ENCODE peak calls at places on chromosomes 1 and 21, in five cellular contexts. O is neural progenitor cell, Y is K562, E is fibroblast of lung, H is MM.1S. Q is an unnamed sample.

GRCh38 chr21:25907573-25908275 is 173.0 kb downstream of the GABPA start:
- DNase-seq in O (no peak), Y (no peak), E (peak; percentile 18), H (no peak), Q (no peak)

GRCh38 chr1:192584951-192585350 is 9.4 kb downstream of the RGS1 start:
- DNase-seq in O (peak; percentile 8), Y (no peak), E (peak; percentile 19), H (no peak), Q (no peak)

GRCh38 chr1:14803002-14803789 is 204.7 kb downstream of the KAZN start:
- DNase-seq in O (no peak), Y (no peak), E (no peak), H (no peak), Q (no peak)

GRCh38 chr1:27529638-27530018 is 39.7 kb upstream of the WASF2 start:
- DNase-seq in O (no peak), Y (no peak), E (no peak), H (no peak), Q (no peak)

GRCh38 chr1:226982451-226983177 is 42.5 kb downstream of the COQ8A start:
- DNase-seq in O (no peak), Y (no peak), E (no peak), H (no peak), Q (no peak)

GRCh38 chr21:28396421-28396820 is 596.3 kb downstream of the LTN1 start:
- DNase-seq in O (no peak), Y (no peak), E (no peak), H (no peak), Q (no peak)

GRCh38 chr1:226579781-226580323 is 31.3 kb downstream of the STUM start:
- DNase-seq in O (no peak), Y (no peak), E (no peak), H (no peak), Q (no peak)

GRCh38 chr1:12177999-12178441 is 11.2 kb downstream of the TNFRSF1B start:
- DNase-seq in O (no peak), Y (no peak), E (peak; percentile 93), H (no peak), Q (peak; percentile 40)

GRCh38 chr1:218686258-218686657 is 341.1 kb downstream of the TGFB2 start:
- DNase-seq in O (no peak), Y (no peak), E (peak; percentile 94), H (no peak), Q (no peak)

GRCh38 chr1:109814223-109814622 is 50.5 kb upstream of the EPS8L3 start:
- DNase-seq in O (no peak), Y (no peak), E (no peak), H (no peak), Q (no peak)

GRCh38 chr1:89953072-89953626 is 41.8 kb upstream of the ZNF326 start:
- DNase-seq in O (peak; percentile 34), Y (peak; percentile 54), E (peak; percentile 77), H (peak; percentile 51), Q (peak; percentile 70)

GRCh38 chr1:5640845-5641244 is 351.4 kb downstream of the NPHP4 start:
- DNase-seq in O (peak; percentile 39), Y (no peak), E (no peak), H (no peak), Q (peak; percentile 7)

GRCh38 chr1:160767417-160768294 is 28.3 kb upstream of the LY9 start:
- DNase-seq in O (no peak), Y (no peak), E (no peak), H (peak; percentile 79), Q (no peak)

GRCh38 chr1:167821969-167822685 is 91.8 kb downstream of the ADCY10 start:
- DNase-seq in O (no peak), Y (no peak), E (no peak), H (no peak), Q (no peak)

GRCh38 chr1:152486400-152487006 is 24.1 kb upstream of the LCE5A start:
- DNase-seq in O (no peak), Y (peak; percentile 50), E (no peak), H (peak; percentile 9), Q (peak; percentile 78)

GRCh38 chr1:204127597-204128242 is 24.1 kb downstream of the ETNK2 start:
- DNase-seq in O (peak; percentile 88), Y (peak; percentile 69), E (peak; percentile 85), H (peak; percentile 28), Q (peak; percentile 82)

DNA sequence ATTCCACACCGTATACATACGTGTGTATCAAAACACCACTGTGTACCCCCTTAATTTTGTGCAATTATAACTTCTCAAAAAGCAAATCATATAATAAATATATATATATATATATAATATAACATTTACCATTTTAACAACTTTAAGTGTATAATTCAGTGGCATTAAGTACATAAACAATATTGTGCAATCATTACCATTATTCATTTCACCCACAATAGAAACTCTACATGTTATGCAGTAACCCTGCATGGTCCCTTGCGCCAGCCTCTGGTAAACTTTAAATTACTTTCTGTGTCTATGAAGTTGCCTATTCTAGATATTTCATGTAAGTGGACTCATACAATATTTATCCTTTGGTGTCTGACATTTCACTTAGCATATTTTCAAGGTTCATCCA is 13.1 kb downstream of the ZMYM4 start:
- DNase-seq in O (no peak), Y (no peak), E (no peak), H (no peak), Q (no peak)
- H2AFZ ChIP-seq in O (no peak overlapping the region), Y (no peak overlapping the region), E (no peak overlapping the region), H (no peak overlapping the region), Q (no peak overlapping the region)

GRCh38 chr21:33019885-33020557 is 5.7 kb upstream of the OLIG2 start:
- DNase-seq in O (peak; percentile 72), Y (peak; percentile 49), E (no peak), H (no peak), Q (peak; percentile 84)
- TF ChIP-seq EZH2 in O (peak; percentile 98), Y (no peak), E (no peak), H (no peak), Q (peak; percentile 81)

GRCh38 chr1:211833174-211833820 is 2.7 kb upstream of the LPGAT1 start:
- DNase-seq in O (no peak), Y (no peak), E (no peak), H (no peak), Q (no peak)
- TF ChIP-seq CTCF in O (no peak), Y (no peak), E (no peak), H (no peak), Q (no peak)

GRCh38 chr1:184052750-184053149 is 1.2 kb downstream of the TSEN15 start:
- DNase-seq in O (no peak), Y (no peak), E (no peak), H (no peak), Q (no peak)

GRCh38 chr1:184053881-184054280 is 2.4 kb downstream of the TSEN15 start:
- DNase-seq in O (no peak), Y (no peak), E (no peak), H (no peak), Q (no peak)

GRCh38 chr1:184060316-184060715 is 8.8 kb downstream of the TSEN15 start:
- DNase-seq in O (no peak), Y (no peak), E (peak; percentile 77), H (no peak), Q (no peak)

GRCh38 chr1:184059887-184060286 is 8.4 kb downstream of the TSEN15 start:
- DNase-seq in O (no peak), Y (no peak), E (no peak), H (no peak), Q (no peak)

DNA sequence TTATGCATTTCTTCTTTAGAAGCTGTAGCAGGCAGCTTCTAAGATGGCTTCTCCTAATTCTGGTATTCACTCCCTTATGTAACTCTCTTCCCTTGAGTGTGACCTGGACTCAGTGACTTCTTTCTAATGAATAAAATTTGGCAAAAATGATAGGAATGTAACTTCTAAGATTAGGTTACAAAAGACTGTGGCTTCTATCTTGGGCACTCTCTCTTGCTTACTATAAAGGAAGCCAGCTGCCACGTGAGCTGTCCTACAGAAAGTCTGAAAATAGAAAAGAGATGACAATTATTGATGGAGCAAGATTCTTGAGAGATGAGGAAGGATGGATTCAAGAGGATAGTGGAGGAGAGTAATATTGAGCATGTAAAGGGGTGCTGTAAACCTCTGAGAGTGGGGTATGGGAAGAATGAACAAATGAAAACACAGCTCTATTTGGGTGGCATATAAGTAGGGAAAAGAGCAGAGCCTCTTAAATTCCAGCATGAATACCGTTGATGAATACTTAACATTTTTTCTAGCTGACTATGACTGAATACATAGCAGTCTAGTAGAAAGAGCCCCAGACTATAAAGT is 5.5 kb downstream of the TSEN15 start:
- DNase-seq in O (no peak), Y (no peak), E (peak; percentile 63), H (no peak), Q (peak; percentile 64)
- H2AFZ ChIP-seq in O (no peak overlapping the region), Y (no peak overlapping the region), E (no peak overlapping the region), H (no peak overlapping the region), Q (no peak overlapping the region)

GRCh38 chr1:50425376-50426107 is 2.3 kb upstream of the DMRTA2 start:
- DNase-seq in O (peak; percentile 75), Y (no peak), E (no peak), H (no peak), Q (peak; percentile 67)

GRCh38 chr1:50427086-50427817 is 4.0 kb upstream of the DMRTA2 start:
- DNase-seq in O (peak; percentile 62), Y (no peak), E (no peak), H (no peak), Q (peak; percentile 41)

GRCh38 chr1:50426702-50427085 is 3.5 kb upstream of the DMRTA2 start:
- DNase-seq in O (peak; percentile 44), Y (no peak), E (no peak), H (no peak), Q (peak; percentile 41)

GRCh38 chr1:50424940-50425375 is 1.7 kb upstream of the DMRTA2 start:
- DNase-seq in O (peak; percentile 48), Y (no peak), E (no peak), H (no peak), Q (peak; percentile 33)

GRCh38 chr1:50426108-50426700 is 3.0 kb upstream of the DMRTA2 start:
- DNase-seq in O (peak; percentile 34), Y (no peak), E (no peak), H (no peak), Q (peak; percentile 37)
- TF ChIP-seq EZH2 in O (no peak), Y (no peak), E (peak; percentile 83), H (no peak), Q (peak; percentile 82)

DNA sequence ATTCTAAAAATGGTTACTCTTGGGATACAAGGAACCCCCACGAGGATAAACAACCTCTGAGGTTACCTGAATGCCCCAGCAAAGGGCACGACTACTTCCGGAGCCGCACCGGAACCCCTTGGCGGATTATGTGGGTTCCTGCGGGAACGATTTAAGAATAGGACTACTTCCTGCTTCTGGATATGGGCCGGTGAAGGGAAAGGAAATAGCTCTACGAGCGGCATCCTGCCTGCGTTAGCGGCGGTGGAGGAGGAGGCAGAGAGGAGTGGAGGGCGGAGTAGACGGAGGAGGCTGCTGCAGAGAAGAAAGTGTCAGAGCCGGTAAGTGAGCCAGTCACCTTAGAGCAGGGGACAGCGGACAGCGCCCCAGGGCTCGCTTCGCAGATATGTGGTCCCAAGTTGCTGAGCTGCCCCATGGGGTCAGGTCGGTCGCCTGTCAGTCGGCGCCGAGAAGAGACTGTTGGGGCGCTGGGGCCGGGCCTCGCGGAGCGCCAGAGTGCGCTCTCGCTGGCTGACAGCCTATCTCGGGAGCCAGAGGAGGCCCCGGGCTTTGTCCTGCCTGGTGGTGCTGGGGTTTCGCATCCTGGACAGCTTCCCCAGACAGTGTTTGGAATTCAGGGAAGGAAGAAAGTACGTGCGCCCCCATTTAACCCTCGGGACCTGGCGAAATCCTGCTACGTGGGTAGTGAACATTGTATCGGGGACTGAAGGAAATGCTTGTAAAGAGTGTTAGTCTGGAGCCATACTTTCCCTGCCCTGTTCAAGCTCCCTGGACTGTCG is at the start of gene KLHL20:
- DNase-seq in O (peak; percentile 88), Y (peak; percentile 72), E (peak; percentile 94), H (peak; percentile 95), Q (peak; percentile 94)
- TF ChIP-seq CTCF in O (no peak), Y (no peak), E (no peak), H (peak; percentile 20), Q (no peak)